ENCODE peak calls at places on chromosomes 16 and 17, in seven cellular contexts. V, W, B, A, P, M and H are unnamed samples.

GRCh38 chr17:19651461-19652238 is 3.1 kb downstream of the ALDH3A2 start:
- DNase-seq in V (no peak), M (no peak), W (no peak), P (no peak), B (no peak), A (no peak), H (no peak)

GRCh38 chr17:50883850-50884291 is 17.7 kb upstream of the TOB1 start:
- DNase-seq in P (no peak), W (no peak), M (no peak), B (no peak), A (no peak), V (no peak), H (peak)

GRCh38 chr16:4184038-4184702 is 57.7 kb downstream of the SRL start:
- DNase-seq in P (peak), V (peak), M (no peak), A (peak), B (no peak), W (peak), H (no peak)

GRCh38 chr17:48100591-48101011 is 677 bp downstream of the CBX1 start:
- DNase-seq in B (no peak), M (peak), P (peak), A (peak), V (no peak), W (peak), H (no peak)

GRCh38 chr16:1188781-1189189 is 35.9 kb downstream of the CACNA1H start:
- DNase-seq in M (peak), V (no peak), B (no peak), P (peak), A (no peak), W (peak), H (peak)

GRCh38 chr16:64416232-64417010 is 705.4 kb downstream of the CDH11 start:
- DNase-seq in A (no peak), W (no peak), P (no peak), M (no peak), B (no peak), V (no peak), H (no peak)

GRCh38 chr16:471353-472198 is 46.1 kb downstream of the RAB11FIP3 start:
- DNase-seq in V (peak), B (no peak), P (peak), A (no peak), M (no peak), W (no peak), H (no peak)

GRCh38 chr16:89655062-89655643 is 2.4 kb downstream of the CHMP1A start:
- DNase-seq in P (no peak), B (no peak), M (no peak), V (no peak), W (no peak), A (no peak), H (no peak)

GRCh38 chr16:28313587-28313986 is 21.3 kb downstream of the SBK1 start:
- DNase-seq in V (peak), B (no peak), A (no peak), W (no peak), P (no peak), M (peak), H (no peak)

GRCh38 chr17:7323731-7324437 is 5.3 kb downstream of the NEURL4 start:
- DNase-seq in M (peak), V (peak), P (peak), A (no peak), W (peak), B (no peak), H (peak)
- TF ChIP-seq CTCF in M (peak), V (peak), P (peak), A (peak), W (peak), B (peak), H (peak)

DNA sequence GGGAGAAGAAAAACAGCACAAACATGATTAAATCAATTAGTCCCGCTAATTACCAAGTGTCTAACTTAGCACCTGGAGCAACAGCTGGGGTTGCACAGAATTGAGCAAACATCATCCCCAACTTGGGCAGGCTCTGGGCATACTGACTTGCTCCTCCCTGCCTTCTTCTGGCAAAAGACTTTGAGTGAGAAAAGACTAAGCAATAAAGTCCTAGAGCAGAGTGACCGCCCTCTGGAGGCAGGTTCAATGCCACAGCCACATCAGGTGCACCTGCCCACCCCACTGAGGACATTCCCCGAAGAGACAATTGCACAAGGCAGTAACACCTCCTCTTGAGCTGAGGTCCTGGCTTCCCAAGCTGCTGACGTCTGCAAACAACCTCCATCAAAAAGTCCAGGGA is 358.3 kb downstream of the SOX9 start:
- DNase-seq in W (no peak), P (no peak), M (no peak), B (no peak), A (no peak), V (no peak), H (no peak)
- TF ChIP-seq CTCF in W (no peak), P (no peak), M (no peak), B (no peak), A (no peak), V (no peak), H (peak)

GRCh38 chr17:81576621-81577277 is 24.6 kb upstream of the FAAP100 start:
- DNase-seq in W (no peak), A (no peak), P (no peak), B (no peak), M (no peak), V (no peak), H (no peak)
- TF ChIP-seq CTCF in W (no peak), A (no peak), P (no peak), B (no peak), M (no peak), V (no peak), H (no peak)

DNA sequence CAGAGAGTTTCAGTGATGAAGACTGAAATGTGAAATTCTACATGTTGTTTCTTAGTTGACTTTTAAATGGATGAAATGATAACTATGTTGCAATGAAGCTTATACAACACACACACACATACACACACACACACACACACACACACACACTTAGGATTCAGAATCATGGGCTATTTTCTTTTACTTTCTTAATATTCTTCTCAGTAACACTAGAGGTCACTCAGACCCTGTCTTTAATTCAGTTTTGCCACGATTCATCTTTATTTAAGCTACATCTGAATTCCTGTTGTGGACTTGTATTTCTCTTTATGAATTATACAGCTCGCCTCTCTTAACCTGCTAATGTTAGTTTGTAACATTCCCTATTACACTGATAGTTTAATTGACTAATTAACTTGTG is 109.6 kb upstream of the GOT2 start:
- DNase-seq in A (no peak), P (no peak), M (no peak), B (no peak), V (no peak), W (no peak), H (peak)
- TF ChIP-seq CTCF in A (no peak), P (no peak), M (no peak), B (no peak), V (no peak), W (peak), H (peak)

DNA sequence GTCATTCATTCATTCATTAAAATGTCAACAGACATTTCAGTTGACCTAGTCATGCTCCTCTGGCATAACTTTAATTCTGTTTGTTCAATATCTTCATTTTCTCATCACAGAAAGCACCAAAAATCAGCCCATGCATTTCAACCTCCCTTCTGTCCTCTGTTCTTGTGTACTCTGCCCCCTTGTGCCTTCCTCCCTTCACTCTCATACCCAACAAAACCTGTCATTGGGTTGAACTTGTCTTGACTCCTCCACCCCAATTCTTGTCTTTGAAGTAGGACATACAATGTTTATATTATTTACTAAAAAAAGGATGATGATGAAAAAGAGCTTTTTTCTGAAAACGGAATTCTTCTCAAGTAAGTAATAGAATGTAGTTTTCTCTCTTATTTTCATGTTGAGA is 43.8 kb downstream of the COX10 start:
- DNase-seq in A (no peak), M (no peak), B (no peak), W (no peak), V (no peak), P (no peak), H (no peak)
- TF ChIP-seq CTCF in A (no peak), M (no peak), B (no peak), W (no peak), V (no peak), P (no peak), H (no peak)

GRCh38 chr16:24805484-24805883 is 40.3 kb upstream of the SLC5A11 start:
- DNase-seq in V (no peak), P (no peak), M (no peak), W (no peak), A (no peak), B (no peak), H (no peak)

GRCh38 chr16:24801761-24802302 is 43.9 kb upstream of the SLC5A11 start:
- DNase-seq in B (no peak), A (no peak), W (no peak), M (no peak), V (no peak), P (no peak), H (no peak)

DNA sequence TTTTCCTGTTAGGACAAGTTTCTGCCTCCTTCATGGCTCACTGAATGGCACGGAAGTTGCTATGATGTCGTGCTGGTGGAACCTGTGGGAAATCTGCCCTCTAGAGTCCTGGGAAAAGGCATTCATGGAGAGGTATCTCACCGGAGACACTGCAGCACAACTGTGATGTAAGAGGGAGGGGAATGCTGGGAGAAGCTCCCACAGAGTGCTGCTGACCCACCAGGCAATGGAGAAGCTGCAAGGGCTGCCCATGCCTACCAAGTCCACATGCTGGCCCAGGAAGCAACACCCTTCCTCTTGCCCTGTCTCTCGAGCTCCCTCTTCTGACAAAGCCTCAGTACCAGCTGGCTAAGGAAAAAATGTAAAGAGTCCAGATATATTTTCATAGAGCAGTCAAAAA is 45.2 kb upstream of the SLC5A11 start:
- DNase-seq in W (no peak), V (no peak), P (no peak), A (no peak), M (no peak), B (no peak), H (no peak)
- TF ChIP-seq CTCF in W (peak), V (no peak), P (peak), A (no peak), M (peak), B (no peak), H (no peak)